ENCODE peak calls at places on chromosomes 2 and 18, in nine cellular contexts. P is AG10803; O is iris pigment epithelial cell; L is memory B cell; Z is astrocyte of the spinal cord; B is BJ; S is posterior cingulate gyrus; Y is naive thymus-derived CD8-positive, alpha-beta T cell; R is stimulated activated CD8-positive, alpha-beta memory T cell treated with anti-CD3 and anti-CD28 coated beads, Interleukin-15, amount 100 ng/mL, for 24 hours. W is an unnamed sample.

GRCh38 chr2:6254446-6254845 is 562.3 kb downstream of the SOX11 start:
- DNase-seq in P (no peak), O (no peak), L (no peak), Z (no peak), B (no peak), S (no peak), Y (no peak), R (no peak), W (no peak)

GRCh38 chr2:59021786-59022185 is 780.7 kb upstream of the FANCL start:
- DNase-seq in P (no peak), O (no peak), L (no peak), Z (no peak), B (no peak), S (no peak), Y (no peak), R (no peak), W (no peak)

GRCh38 chr18:50877545-50878265 is 1.2 kb upstream of the ME2 start:
- DNase-seq in P (no peak), O (no peak), L (no peak), Z (no peak), B (no peak), S (no peak), Y (no peak), R (no peak), W (no peak)

GRCh38 chr2:7022486-7022885 is 105.3 kb downstream of the RNF144A start:
- DNase-seq in P (no peak), O (peak; percentile 91), L (no peak), Z (peak; percentile 84), B (no peak), S (no peak), Y (no peak), R (no peak), W (no peak)

GRCh38 chr2:160752475-160753330 is 259.1 kb upstream of the RBMS1 start:
- DNase-seq in P (peak; percentile 20), O (peak; percentile 76), L (no peak), Z (peak; percentile 68), B (no peak), S (no peak), Y (no peak), R (no peak), W (no peak)

GRCh38 chr2:5472673-5473072 is 219.5 kb upstream of the SOX11 start:
- DNase-seq in P (no peak), O (no peak), L (no peak), Z (no peak), B (no peak), S (no peak), Y (no peak), R (no peak), W (no peak)

GRCh38 chr2:158325031-158325781 is 131.3 kb downstream of the CCDC148 start:
- DNase-seq in P (peak; percentile 49), O (peak; percentile 41), L (no peak), Z (peak; percentile 42), B (no peak), S (no peak), Y (no peak), R (no peak), W (no peak)

GRCh38 chr2:205860847-205861246 is 178.5 kb downstream of the NRP2 start:
- DNase-seq in P (peak; percentile 9), O (no peak), L (no peak), Z (no peak), B (no peak), S (no peak), Y (no peak), R (no peak), W (no peak)

GRCh38 chr2:37143986-37144385 is 12.8 kb downstream of the EIF2AK2 start:
- DNase-seq in P (peak; percentile 54), O (peak; percentile 81), L (no peak), Z (no peak), B (no peak), S (no peak), Y (no peak), R (no peak), W (no peak)

GRCh38 chr2:179854891-179855290 is 6.5 kb downstream of the ZNF385B start:
- DNase-seq in P (no peak), O (no peak), L (no peak), Z (no peak), B (no peak), S (no peak), Y (no peak), R (no peak), W (no peak)

GRCh38 chr2:173427887-173428683 is 73.4 kb downstream of the CDCA7 start:
- DNase-seq in P (peak; percentile 71), O (peak; percentile 58), L (no peak), Z (peak; percentile 69), B (no peak), S (no peak), Y (no peak), R (no peak), W (no peak)

GRCh38 chr2:108701208-108701607 is 18.1 kb upstream of the RANBP2 start:
- DNase-seq in P (no peak), O (no peak), L (no peak), Z (no peak), B (no peak), S (peak; percentile 22), Y (no peak), R (no peak), W (no peak)